ENCODE peak calls at places on chromosomes 12 and 14, in eight cellular contexts. One of them, this sample, is unnamed.

GRCh38 chr14:59268011-59268410 is 79.5 kb downstream of the DAAM1 start:
- DNase-seq in lower lobe of right lung: no peak
- DNase-seq in GM23338: no peak
- DNase-seq in AG09309: no peak
- DNase-seq in ovary: no peak
- DNase-seq in A549: no peak
- DNase-seq in GM10248: no peak
- DNase-seq in colonic mucosa: no peak
- DNase-seq in this sample: no peak

GRCh38 chr12:104877107-104877705 is 80.9 kb downstream of the SLC41A2 start:
- DNase-seq in colonic mucosa: peak; percentile 23
- DNase-seq in GM10248: peak; percentile 31
- DNase-seq in ovary: peak; percentile 64
- DNase-seq in GM23338: peak; percentile 16
- DNase-seq in lower lobe of right lung: no peak
- DNase-seq in A549: peak; percentile 50
- DNase-seq in AG09309: peak; percentile 16
- DNase-seq in this sample: peak; percentile 18

GRCh38 chr12:104536841-104537240 is 80.1 kb downstream of the CHST11 start:
- DNase-seq in GM23338: no peak
- DNase-seq in A549: no peak
- DNase-seq in lower lobe of right lung: no peak
- DNase-seq in GM10248: no peak
- DNase-seq in AG09309: no peak
- DNase-seq in colonic mucosa: no peak
- DNase-seq in ovary: no peak
- DNase-seq in this sample: no peak

GRCh38 chr14:61219256-61219655 is 61.9 kb downstream of the TMEM30B start:
- DNase-seq in ovary: no peak
- DNase-seq in AG09309: no peak
- DNase-seq in GM23338: no peak
- DNase-seq in lower lobe of right lung: no peak
- DNase-seq in colonic mucosa: no peak
- DNase-seq in GM10248: no peak
- DNase-seq in A549: no peak
- DNase-seq in this sample: no peak

GRCh38 chr14:59087711-59088110 is 100.8 kb upstream of the DAAM1 start:
- DNase-seq in GM10248: no peak
- DNase-seq in ovary: no peak
- DNase-seq in lower lobe of right lung: no peak
- DNase-seq in A549: no peak
- DNase-seq in AG09309: no peak
- DNase-seq in GM23338: no peak
- DNase-seq in colonic mucosa: no peak
- DNase-seq in this sample: no peak

GRCh38 chr12:107906719-107907118 is 132.2 kb downstream of the ASCL4 start:
- DNase-seq in A549: no peak
- DNase-seq in lower lobe of right lung: no peak
- DNase-seq in ovary: no peak
- DNase-seq in GM23338: no peak
- DNase-seq in colonic mucosa: no peak
- DNase-seq in GM10248: no peak
- DNase-seq in AG09309: no peak
- DNase-seq in this sample: no peak

GRCh38 chr12:75404231-75404630 is 13.3 kb downstream of the GLIPR1L2 start:
- DNase-seq in colonic mucosa: no peak
- DNase-seq in A549: no peak
- DNase-seq in lower lobe of right lung: no peak
- DNase-seq in AG09309: no peak
- DNase-seq in GM23338: no peak
- DNase-seq in ovary: no peak
- DNase-seq in GM10248: no peak
- DNase-seq in this sample: no peak

GRCh38 chr14:80428171-80428570 is 216.9 kb upstream of the DIO2 start:
- DNase-seq in A549: no peak
- DNase-seq in AG09309: no peak
- DNase-seq in GM10248: no peak
- DNase-seq in ovary: no peak
- DNase-seq in GM23338: no peak
- DNase-seq in lower lobe of right lung: no peak
- DNase-seq in colonic mucosa: no peak
- DNase-seq in this sample: no peak

GRCh38 chr12:109715310-109716091 is 1.9 kb downstream of the FAM222A start:
- DNase-seq in A549: peak; percentile 42
- DNase-seq in AG09309: no peak
- DNase-seq in GM10248: no peak
- DNase-seq in GM23338: peak; percentile 51
- DNase-seq in lower lobe of right lung: no peak
- DNase-seq in ovary: peak; percentile 92
- DNase-seq in colonic mucosa: peak; percentile 54
- DNase-seq in this sample: peak; percentile 45

GRCh38 chr14:51482112-51482511 is 169.6 kb upstream of the FRMD6 start:
- DNase-seq in AG09309: no peak
- DNase-seq in ovary: no peak
- DNase-seq in lower lobe of right lung: no peak
- DNase-seq in colonic mucosa: no peak
- DNase-seq in A549: no peak
- DNase-seq in GM10248: no peak
- DNase-seq in GM23338: no peak
- DNase-seq in this sample: no peak

GRCh38 chr14:99616832-99617488 is 13.0 kb upstream of the CCDC85C start:
- DNase-seq in ovary: no peak
- DNase-seq in A549: no peak
- DNase-seq in colonic mucosa: no peak
- DNase-seq in GM10248: no peak
- DNase-seq in GM23338: no peak
- DNase-seq in lower lobe of right lung: no peak
- DNase-seq in AG09309: no peak
- DNase-seq in this sample: no peak

GRCh38 chr12:6979453-6979852 is 8.7 kb downstream of the EMG1 start:
- DNase-seq in ovary: no peak
- DNase-seq in GM10248: no peak
- DNase-seq in AG09309: no peak
- DNase-seq in colonic mucosa: no peak
- DNase-seq in A549: no peak
- DNase-seq in GM23338: no peak
- DNase-seq in lower lobe of right lung: no peak
- DNase-seq in this sample: no peak

GRCh38 chr14:42541535-42542001 is 934.9 kb downstream of the LRFN5 start:
- DNase-seq in AG09309: no peak
- DNase-seq in GM10248: no peak
- DNase-seq in GM23338: no peak
- DNase-seq in lower lobe of right lung: no peak
- DNase-seq in colonic mucosa: no peak
- DNase-seq in ovary: no peak
- DNase-seq in A549: no peak
- DNase-seq in this sample: no peak

DNA sequence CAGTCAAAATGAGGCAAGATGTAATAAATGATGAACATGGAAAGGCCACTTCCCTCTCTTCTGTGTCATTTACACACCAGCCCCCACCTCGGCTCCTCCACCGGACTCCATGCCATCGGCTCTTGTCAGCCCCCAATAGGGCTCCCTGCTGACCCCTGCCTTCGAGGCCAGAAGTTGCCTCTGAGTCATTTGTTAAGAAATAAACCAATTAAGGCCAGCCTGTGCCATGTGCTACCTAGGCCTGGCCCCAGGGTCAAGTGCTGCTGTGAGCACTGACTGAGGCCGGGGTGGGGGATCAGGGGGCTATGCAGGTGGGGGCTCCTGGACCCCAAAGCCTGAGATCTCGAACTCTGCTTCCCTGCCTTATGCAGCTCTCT is 53.2 kb downstream of the TESC start:
- DNase-seq in AG09309: no peak
- DNase-seq in GM10248: no peak
- DNase-seq in A549: no peak
- DNase-seq in GM23338: peak; percentile 56
- DNase-seq in lower lobe of right lung: no peak
- DNase-seq in ovary: no peak
- DNase-seq in colonic mucosa: no peak
- DNase-seq in this sample: no peak
- TF ChIP-seq CTCF in AG09309: no peak
- TF ChIP-seq CTCF in GM10248: no peak
- TF ChIP-seq CTCF in A549: no peak
- TF ChIP-seq CTCF in GM23338: peak; percentile 35
- TF ChIP-seq CTCF in lower lobe of right lung: no peak
- TF ChIP-seq CTCF in ovary: no peak
- TF ChIP-seq CTCF in colonic mucosa: no peak
- TF ChIP-seq CTCF in this sample: no peak

GRCh38 chr14:91375748-91376452 is 41.7 kb downstream of the CCDC88C start:
- DNase-seq in ovary: no peak
- DNase-seq in colonic mucosa: no peak
- DNase-seq in AG09309: no peak
- DNase-seq in lower lobe of right lung: no peak
- DNase-seq in GM23338: no peak
- DNase-seq in A549: no peak
- DNase-seq in GM10248: no peak
- DNase-seq in this sample: no peak
- TF ChIP-seq CTCF in ovary: no peak
- TF ChIP-seq CTCF in colonic mucosa: no peak
- TF ChIP-seq CTCF in AG09309: no peak
- TF ChIP-seq CTCF in lower lobe of right lung: no peak
- TF ChIP-seq CTCF in GM23338: no peak
- TF ChIP-seq CTCF in A549: no peak
- TF ChIP-seq CTCF in GM10248: no peak
- TF ChIP-seq CTCF in this sample: no peak

GRCh38 chr12:79886917-79887519 is 47.9 kb downstream of the PPP1R12A start:
- DNase-seq in AG09309: peak; percentile 23
- DNase-seq in A549: peak; percentile 65
- DNase-seq in lower lobe of right lung: no peak
- DNase-seq in GM23338: peak; percentile 67
- DNase-seq in colonic mucosa: no peak
- DNase-seq in ovary: no peak
- DNase-seq in GM10248: no peak
- DNase-seq in this sample: no peak
- TF ChIP-seq CTCF in AG09309: peak; percentile 48
- TF ChIP-seq CTCF in A549: peak; percentile 73
- TF ChIP-seq CTCF in lower lobe of right lung: peak; percentile 58
- TF ChIP-seq CTCF in GM23338: peak; percentile 60
- TF ChIP-seq CTCF in colonic mucosa: peak; percentile 46
- TF ChIP-seq CTCF in ovary: no peak
- TF ChIP-seq CTCF in GM10248: peak; percentile 34
- TF ChIP-seq CTCF in this sample: peak; percentile 75

DNA sequence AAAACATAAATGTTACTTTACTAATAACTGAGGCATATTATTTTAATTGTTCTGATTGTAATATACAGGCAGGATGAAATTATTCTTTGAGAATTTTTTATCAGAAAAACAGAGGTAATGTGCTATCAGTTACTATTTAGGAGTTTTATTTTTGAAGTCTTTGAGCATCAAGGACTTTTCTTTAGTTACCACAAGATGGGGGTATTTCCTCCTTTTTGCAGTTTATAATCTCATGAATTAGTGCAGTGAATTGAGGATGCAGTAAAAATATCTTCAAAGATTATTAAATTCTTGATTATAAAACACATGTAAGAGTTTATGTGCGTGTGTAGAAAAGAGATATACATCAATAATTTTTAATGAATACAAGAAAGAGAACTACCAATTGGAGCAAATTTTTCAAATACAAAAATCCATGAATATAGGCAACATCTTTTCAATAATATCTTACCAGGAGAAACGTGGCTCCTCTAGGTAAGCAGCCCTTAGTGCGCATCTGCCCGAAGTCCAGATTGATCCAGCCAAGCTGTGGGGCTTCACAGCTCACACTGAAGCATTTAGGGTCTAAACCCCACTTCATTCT is 71.6 kb downstream of the ERGIC2 start:
- DNase-seq in AG09309: no peak
- DNase-seq in lower lobe of right lung: no peak
- DNase-seq in A549: peak; percentile 34
- DNase-seq in colonic mucosa: no peak
- DNase-seq in GM23338: peak; percentile 38
- DNase-seq in GM10248: no peak
- DNase-seq in ovary: no peak
- DNase-seq in this sample: no peak
- TF ChIP-seq CTCF in AG09309: peak; percentile 43
- TF ChIP-seq CTCF in lower lobe of right lung: no peak
- TF ChIP-seq CTCF in A549: peak; percentile 56
- TF ChIP-seq CTCF in colonic mucosa: no peak
- TF ChIP-seq CTCF in GM23338: no peak
- TF ChIP-seq CTCF in GM10248: peak; percentile 15
- TF ChIP-seq CTCF in ovary: no peak
- TF ChIP-seq CTCF in this sample: peak; percentile 40

GRCh38 chr12:106065506-106065905 is 73.2 kb downstream of the NUAK1 start:
- DNase-seq in GM10248: no peak
- DNase-seq in GM23338: no peak
- DNase-seq in lower lobe of right lung: no peak
- DNase-seq in ovary: no peak
- DNase-seq in A549: no peak
- DNase-seq in colonic mucosa: no peak
- DNase-seq in AG09309: no peak
- DNase-seq in this sample: no peak

GRCh38 chr12:106068296-106068695 is 70.5 kb downstream of the NUAK1 start:
- DNase-seq in A549: no peak
- DNase-seq in ovary: no peak
- DNase-seq in GM10248: no peak
- DNase-seq in GM23338: no peak
- DNase-seq in AG09309: no peak
- DNase-seq in colonic mucosa: no peak
- DNase-seq in lower lobe of right lung: no peak
- DNase-seq in this sample: no peak

GRCh38 chr12:106066726-106067325 is 71.9 kb downstream of the NUAK1 start:
- DNase-seq in colonic mucosa: no peak
- DNase-seq in GM23338: no peak
- DNase-seq in AG09309: no peak
- DNase-seq in ovary: no peak
- DNase-seq in GM10248: no peak
- DNase-seq in lower lobe of right lung: no peak
- DNase-seq in A549: no peak
- DNase-seq in this sample: no peak

GRCh38 chr12:106066051-106066705 is 72.6 kb downstream of the NUAK1 start:
- DNase-seq in colonic mucosa: no peak
- DNase-seq in A549: no peak
- DNase-seq in GM10248: no peak
- DNase-seq in AG09309: no peak
- DNase-seq in GM23338: no peak
- DNase-seq in lower lobe of right lung: no peak
- DNase-seq in ovary: no peak
- DNase-seq in this sample: no peak

GRCh38 chr12:106067606-106068205 is 71.0 kb downstream of the NUAK1 start:
- DNase-seq in colonic mucosa: no peak
- DNase-seq in A549: no peak
- DNase-seq in lower lobe of right lung: no peak
- DNase-seq in AG09309: no peak
- DNase-seq in GM10248: no peak
- DNase-seq in GM23338: no peak
- DNase-seq in ovary: no peak
- DNase-seq in this sample: no peak
- TF ChIP-seq CTCF in colonic mucosa: no peak
- TF ChIP-seq CTCF in A549: no peak
- TF ChIP-seq CTCF in lower lobe of right lung: no peak
- TF ChIP-seq CTCF in AG09309: no peak
- TF ChIP-seq CTCF in GM10248: no peak
- TF ChIP-seq CTCF in GM23338: no peak
- TF ChIP-seq CTCF in ovary: no peak
- TF ChIP-seq CTCF in this sample: no peak

This sample was measured in endothelial cell.